ENCODE peak calls at places on chromosomes 6 and 20, in four cellular contexts. M is ovary, G is neural progenitor cell, V is adrenal gland. B is an unnamed sample.

GRCh38 chr6:55450007-55450406 is 122.7 kb downstream of the GFRAL start:
- DNase-seq in G (no peak), V (no peak), M (no peak), B (no peak)

GRCh38 chr6:134007077-134007476 is 45.3 kb downstream of the SLC2A12 start:
- DNase-seq in M (no peak), G (no peak), V (no peak), B (no peak)

GRCh38 chr20:58239216-58239615 is 10.8 kb upstream of the ANKRD60 start:
- DNase-seq in G (no peak), M (no peak), V (no peak), B (no peak)

GRCh38 chr20:62875419-62876355 is 14.1 kb upstream of the TCFL5 start:
- DNase-seq in G (peak; percentile 90), M (peak; percentile 69), V (peak; percentile 87), B (peak; percentile 93)

GRCh38 chr20:47360489-47361267 is 4.2 kb upstream of the ZMYND8 start:
- DNase-seq in V (peak; percentile 93), M (peak; percentile 91), G (peak; percentile 94), B (peak; percentile 82)

GRCh38 chr6:161817881-161818280 is 544.0 kb upstream of the AGPAT4 start:
- DNase-seq in G (no peak), M (no peak), V (no peak), B (no peak)

GRCh38 chr6:151765444-151765886 is 42.0 kb upstream of the ESR1 start:
- DNase-seq in V (peak; percentile 51), M (peak; percentile 23), G (peak; percentile 66), B (peak; percentile 53)

GRCh38 chr6:138310294-138310693 is 67.4 kb upstream of the SMIM28 start:
- DNase-seq in G (no peak), V (no peak), M (no peak), B (no peak)

GRCh38 chr6:13354331-13355042 is 26.1 kb upstream of the TBC1D7 start:
- DNase-seq in M (no peak), G (no peak), V (no peak), B (no peak)

GRCh38 chr20:10314198-10314597 is 95.6 kb downstream of the SNAP25 start:
- DNase-seq in G (peak; percentile 13), V (no peak), M (no peak), B (no peak)

GRCh38 chr6:141552463-141552862 is 580.3 kb upstream of the GJE1 start:
- DNase-seq in V (no peak), M (no peak), G (no peak), B (no peak)

GRCh38 chr6:82176616-82177015 is 70.9 kb downstream of the IBTK start:
- DNase-seq in G (no peak), M (no peak), V (no peak), B (no peak)

GRCh38 chr20:64184795-64185194 is 20.5 kb downstream of the MYT1 start:
- DNase-seq in G (no peak), V (no peak), M (no peak), B (no peak)

GRCh38 chr6:25944655-25945054 is 14.2 kb upstream of the SLC17A2 start:
- DNase-seq in V (no peak), G (no peak), M (no peak), B (no peak)

GRCh38 chr6:14035448-14035847 is 82.1 kb upstream of the CD83 start:
- DNase-seq in V (no peak), M (no peak), G (peak; percentile 54), B (peak; percentile 60)

GRCh38 chr6:39173276-39173675 is 56.0 kb downstream of the KCNK5 start:
- DNase-seq in G (no peak), V (no peak), M (no peak), B (no peak)

GRCh38 chr6:117483004-117483644 is 650 bp downstream of the DCBLD1 start:
- DNase-seq in M (peak; percentile 23), G (peak; percentile 86), V (peak; percentile 78), B (peak; percentile 76)

GRCh38 chr6:87115402-87116135 is 20.7 kb upstream of the CGA start:
- DNase-seq in V (no peak), G (no peak), M (no peak), B (no peak)

GRCh38 chr6:155881845-155882526 is 426.3 kb upstream of the NOX3 start:
- DNase-seq in M (no peak), V (no peak), G (no peak), B (no peak)

GRCh38 chr6:133062077-133062476 is 179.1 kb upstream of the EYA4 start:
- DNase-seq in V (peak; percentile 36), G (no peak), M (no peak), B (no peak)

GRCh38 chr6:119148102-119148824 is 69.8 kb upstream of the FAM184A start:
- DNase-seq in V (peak; percentile 66), M (peak; percentile 17), G (peak; percentile 63), B (peak; percentile 63)

GRCh38 chr6:131923356-131923755 is 27.8 kb downstream of the CCN2 start:
- DNase-seq in V (peak; percentile 30), M (peak; percentile 43), G (peak; percentile 85), B (peak; percentile 64)

GRCh38 chr20:53691811-53692192 is 98.2 kb upstream of the ZNF217 start:
- DNase-seq in G (no peak), V (no peak), M (no peak), B (no peak)

GRCh38 chr6:160919713-160920112 is 71.9 kb upstream of the MAP3K4 start:
- DNase-seq in M (no peak), G (no peak), V (peak; percentile 22), B (no peak)

GRCh38 chr6:104702126-104702841 is 157.4 kb downstream of the HACE1 start:
- DNase-seq in G (no peak), V (no peak), M (no peak), B (no peak)

GRCh38 chr6:53287336-53288225 is 61.2 kb downstream of the ELOVL5 start:
- DNase-seq in G (peak; percentile 52), V (no peak), M (no peak), B (peak; percentile 13)

GRCh38 chr20:63708301-63709148 is 686 bp downstream of the ZGPAT start:
- DNase-seq in G (peak; percentile 54), V (peak; percentile 23), M (peak; percentile 14), B (no peak)

GRCh38 chr6:84428300-84428907 is 201.0 kb upstream of the CEP162 start:
- DNase-seq in V (peak; percentile 17), G (peak; percentile 70), M (no peak), B (peak; percentile 22)

GRCh38 chr6:12403946-12404647 is 113.9 kb downstream of the EDN1 start:
- DNase-seq in G (no peak), V (no peak), M (no peak), B (no peak)

GRCh38 chr6:164832410-164832809 is 477.0 kb downstream of the C6orf118 start:
- DNase-seq in V (no peak), M (no peak), G (no peak), B (no peak)

GRCh38 chr20:49385471-49385870 is 97.0 kb downstream of the KCNB1 start:
- DNase-seq in G (peak; percentile 71), M (no peak), V (no peak), B (no peak)

GRCh38 chr6:27002447-27002846 is 245.1 kb upstream of the PRSS16 start:
- DNase-seq in M (no peak), G (no peak), V (no peak), B (no peak)

GRCh38 chr6:144036064-144036873 is 28.2 kb upstream of the PLAGL1 start:
- DNase-seq in M (no peak), G (peak; percentile 57), V (peak; percentile 51), B (peak; percentile 27)

GRCh38 chr6:149938571-149939462 is 3.0 kb upstream of the ULBP2 start:
- DNase-seq in G (no peak), V (no peak), M (no peak), B (peak; percentile 61)

DNA sequence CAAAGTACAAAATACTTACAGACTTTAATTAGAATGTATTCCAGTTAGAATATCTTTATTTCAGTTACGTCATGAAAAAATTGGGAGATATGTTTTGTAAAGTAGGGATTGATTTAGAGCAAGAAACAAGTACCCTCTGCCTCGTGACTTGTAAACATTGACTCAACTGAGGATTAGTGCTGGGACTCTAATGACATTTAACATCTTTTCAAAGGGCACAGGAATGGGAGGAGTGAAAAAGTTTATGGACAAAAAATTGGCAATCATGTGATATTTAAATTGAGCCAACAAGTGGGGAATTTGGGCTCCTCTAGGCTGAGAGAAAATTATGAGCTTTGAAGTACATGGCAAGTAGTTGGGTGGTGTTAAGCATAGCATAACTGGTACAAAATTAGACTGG is 25.3 kb downstream of the NKX2-4 start:
- DNase-seq in M (no peak), G (no peak), V (no peak), B (no peak)
- H3K36me3 ChIP-seq in M (no peaks in the 10 kb centered on the region), G (peaks cover 9% of the 10 kb centered on the region), V (no peaks in the 10 kb centered on the region), B (peaks cover 5% of the 10 kb centered on the region)

GRCh38 chr6:30450548-30450907 is 38.8 kb upstream of the HLA-E start:
- DNase-seq in G (no peak), M (no peak), V (no peak), B (no peak)

GRCh38 chr6:30450908-30451818 is 38.1 kb upstream of the HLA-E start:
- DNase-seq in M (no peak), G (peak; percentile 31), V (peak; percentile 41), B (peak; percentile 57)

GRCh38 chr6:30447237-30447636 is 42.1 kb upstream of the HLA-E start:
- DNase-seq in V (no peak), G (peak; percentile 76), M (no peak), B (peak; percentile 90)

DNA sequence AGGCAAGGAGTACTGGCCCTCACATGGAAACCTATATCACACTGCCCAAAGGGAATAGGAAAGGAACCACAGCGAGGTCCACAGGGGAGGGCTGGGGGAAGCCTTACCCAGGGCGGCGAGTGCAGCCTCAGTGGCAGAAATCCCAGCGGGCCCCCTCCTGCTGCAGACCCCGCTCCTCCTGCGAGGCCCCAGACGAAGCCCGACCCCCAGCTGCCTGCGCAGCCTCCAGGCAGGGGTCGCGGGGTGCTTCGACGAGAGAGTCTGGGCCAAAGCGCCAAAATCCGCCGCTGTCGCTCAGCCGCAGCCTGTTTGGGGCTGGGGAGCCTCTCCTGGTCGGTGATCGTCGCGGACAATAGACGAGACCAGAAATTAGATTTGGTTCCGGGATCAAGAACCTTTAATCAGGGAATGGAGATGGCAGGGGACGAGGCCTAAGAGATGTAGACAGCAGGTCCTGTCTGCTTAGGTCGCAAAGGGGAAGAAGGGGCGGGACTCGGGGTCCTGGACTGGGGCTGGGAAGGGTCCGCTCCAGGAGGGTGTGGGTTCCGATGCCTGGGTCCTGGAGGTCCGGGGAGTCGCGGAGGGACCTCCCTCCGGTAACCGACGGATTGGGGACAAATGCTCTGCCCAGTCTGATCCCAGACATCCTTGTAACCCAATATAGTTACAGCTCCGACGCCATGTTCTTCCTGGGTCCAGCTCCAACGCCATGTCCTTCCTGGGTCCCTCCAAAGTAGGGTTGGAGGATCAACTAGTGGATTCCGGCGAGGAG is 36.4 kb upstream of the HLA-E start:
- DNase-seq in V (no peak), M (no peak), G (no peak), B (no peak)
- H3K4me3 ChIP-seq in V (no peak overlapping the region), M (no peak overlapping the region), G (no peak overlapping the region), B (no peak overlapping the region)

GRCh38 chr6:7543761-7544424 is 2.4 kb downstream of the DSP start:
- DNase-seq in V (peak; percentile 26), G (peak; percentile 59), M (no peak), B (peak; percentile 44)
- H3K27me3 ChIP-seq in V (peaks cover 5% of the 10 kb centered on the region), G (peaks cover 46% of the 10 kb centered on the region), M (no peaks in the 10 kb centered on the region), B (peaks cover 15% of the 10 kb centered on the region)

DNA sequence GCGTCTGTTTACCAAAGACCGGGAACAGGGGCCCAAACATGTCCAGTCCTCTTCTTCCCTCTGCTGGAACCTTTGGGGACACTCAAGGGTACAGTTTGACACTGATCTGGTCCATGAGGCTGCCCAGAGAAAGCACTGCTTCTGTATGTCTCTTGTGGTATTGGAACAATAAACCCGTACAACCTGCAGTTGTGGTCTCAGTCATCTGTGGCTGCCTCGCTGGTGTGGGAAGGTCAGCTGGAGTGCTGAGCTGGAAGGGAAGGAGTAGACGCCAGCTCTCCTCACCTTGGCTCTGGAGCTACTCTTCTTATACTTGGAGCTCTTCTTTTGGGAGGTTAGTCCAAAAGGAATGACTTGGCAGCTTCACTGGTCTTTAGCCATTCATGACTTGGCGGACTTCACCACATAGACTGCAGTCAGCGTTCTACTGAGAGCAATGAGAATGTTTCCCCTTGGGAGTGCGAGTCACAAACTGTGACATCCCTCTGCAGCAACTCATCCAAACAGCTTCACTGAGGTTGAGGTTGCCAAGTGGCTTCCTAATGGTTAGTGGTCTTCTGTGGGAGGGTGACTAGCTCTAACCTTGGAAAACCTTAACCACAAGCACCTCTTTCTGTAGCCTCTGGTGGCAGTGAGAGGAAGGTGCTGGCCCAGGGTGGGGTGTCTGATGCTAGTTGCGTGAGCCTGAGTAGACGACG is 81.2 kb downstream of the ASXL1 start:
- DNase-seq in M (no peak), V (no peak), G (no peak), B (peak; percentile 42)
- H3K36me3 ChIP-seq in M (no peaks in the 10 kb centered on the region), V (no peaks in the 10 kb centered on the region), G (peaks cover 1% of the 10 kb centered on the region), B (peaks cover 1% of the 10 kb centered on the region)